ENCODE peak calls at places on chromosome 21, in nine cellular contexts. P is RPMI7951; B is WTC11; E is psoas muscle; W is aorta; F is nephron progenitor cell; O is CD4-positive, alpha-beta T cell; X is erythroblast; Z is skeletal muscle cell. G is an unnamed sample.

GRCh38 chr21:44024257-44024656 is 12.1 kb downstream of the TRAPPC10 start:
- DNase-seq in E (no peak), X (no peak), F (no peak), P (no peak), B (no peak), Z (no peak), W (no peak), O (no peak), G (no peak)

GRCh38 chr21:42453301-42454220 is 42.5 kb downstream of the RSPH1 start:
- DNase-seq in E (no peak), B (no peak), W (peak), O (no peak), P (no peak), F (peak), Z (no peak), X (no peak), G (no peak)

GRCh38 chr21:42010507-42011493 is 640 bp upstream of the ZBTB21 start:
- DNase-seq in O (no peak), F (peak), Z (no peak), B (peak), X (peak), W (peak), P (peak), E (peak), G (peak)

GRCh38 chr21:19510057-19510456 is 1106.5 kb upstream of the TMPRSS15 start:
- DNase-seq in Z (no peak), X (no peak), E (no peak), O (no peak), B (no peak), F (no peak), W (no peak), P (no peak), G (no peak)

GRCh38 chr21:38993561-38993960 is 187.8 kb downstream of the ETS2 start:
- DNase-seq in W (peak), B (no peak), P (peak), Z (peak), F (no peak), X (no peak), O (no peak), E (peak), G (no peak)

GRCh38 chr21:41321908-41322495 is 5.4 kb downstream of the FAM3B start:
- DNase-seq in X (no peak), P (no peak), Z (no peak), E (no peak), O (no peak), F (no peak), W (no peak), B (no peak), G (no peak)

GRCh38 chr21:26966978-26967913 is at the start of gene ADAMTS5:
- DNase-seq in E (peak), X (no peak), B (peak), P (peak), W (peak), Z (peak), O (no peak), F (peak), G (peak)

GRCh38 chr21:41247976-41248545 is 68.5 kb upstream of the FAM3B start:
- DNase-seq in P (no peak), E (no peak), B (no peak), X (no peak), W (peak), O (no peak), F (no peak), Z (no peak), G (no peak)

GRCh38 chr21:44448651-44449131 is 6.6 kb upstream of the LRRC3 start:
- DNase-seq in W (peak), F (peak), E (no peak), X (no peak), O (no peak), B (no peak), Z (no peak), P (no peak), G (peak)

GRCh38 chr21:15442743-15443142 is 287.0 kb upstream of the USP25 start:
- DNase-seq in X (no peak), O (no peak), W (no peak), E (no peak), B (no peak), F (peak), P (no peak), Z (no peak), G (no peak)

GRCh38 chr21:42653492-42654061 is at the start of gene PDE9A:
- DNase-seq in E (peak), W (peak), Z (no peak), P (no peak), F (peak), B (peak), X (no peak), O (peak), G (no peak)

GRCh38 chr21:43812139-43812821 is 22.9 kb downstream of the RRP1 start:
- DNase-seq in E (peak), X (no peak), Z (no peak), B (no peak), W (no peak), P (peak), O (no peak), F (no peak), G (no peak)

GRCh38 chr21:14600569-14601308 is 54.6 kb upstream of the SAMSN1 start:
- DNase-seq in Z (no peak), P (no peak), W (no peak), E (no peak), X (peak), O (no peak), F (no peak), B (no peak), G (no peak)

GRCh38 chr21:41717573-41718330 is 49.1 kb downstream of the RIPK4 start:
- DNase-seq in E (no peak), Z (no peak), O (no peak), X (no peak), P (no peak), F (no peak), B (no peak), W (peak), G (no peak)

GRCh38 chr21:39326607-39327307 is 13.3 kb upstream of the BRWD1 start:
- DNase-seq in X (no peak), F (no peak), P (no peak), W (no peak), B (no peak), Z (no peak), O (no peak), E (no peak), G (no peak)

GRCh38 chr21:45972353-45972715 is 9.2 kb upstream of the COL6A1 start:
- DNase-seq in E (peak), F (peak), Z (no peak), P (peak), X (no peak), W (no peak), O (no peak), B (peak), G (no peak)

GRCh38 chr21:38645282-38645681 is 147.0 kb upstream of the ERG start:
- DNase-seq in P (peak), F (no peak), B (no peak), X (no peak), E (no peak), O (no peak), W (no peak), Z (peak), G (no peak)

GRCh38 chr21:46517361-46517760 is 58.7 kb downstream of the DIP2A start:
- DNase-seq in P (peak), B (no peak), Z (no peak), X (no peak), F (no peak), O (no peak), E (peak), W (no peak), G (no peak)

GRCh38 chr21:19553930-19554615 is 1150.5 kb upstream of the TMPRSS15 start:
- DNase-seq in O (no peak), P (no peak), E (no peak), Z (no peak), F (no peak), X (no peak), B (no peak), W (no peak), G (no peak)

GRCh38 chr21:42145569-42146250 is 73.2 kb upstream of the ABCG1 start:
- DNase-seq in Z (no peak), E (no peak), P (peak), X (peak), O (peak), F (peak), B (peak), W (no peak), G (peak)

GRCh38 chr21:44052071-44052829 is 40.1 kb downstream of the TRAPPC10 start:
- DNase-seq in B (no peak), O (no peak), X (no peak), Z (no peak), P (no peak), F (no peak), W (no peak), E (no peak), G (no peak)

GRCh38 chr21:41641821-41642368 is 125.0 kb downstream of the RIPK4 start:
- DNase-seq in E (peak), O (no peak), W (peak), B (no peak), F (no peak), X (no peak), P (peak), Z (peak), G (peak)

GRCh38 chr21:33775100-33775828 is 133.0 kb downstream of the ITSN1 start:
- DNase-seq in B (no peak), P (no peak), F (no peak), Z (no peak), X (no peak), W (no peak), E (no peak), O (no peak), G (no peak)

GRCh38 chr21:38440746-38441145 is 57.5 kb downstream of the ERG start:
- DNase-seq in P (peak), X (no peak), O (no peak), Z (peak), F (no peak), E (no peak), B (no peak), W (no peak), G (no peak)

GRCh38 chr21:45302082-45303061 is 14.7 kb upstream of the POFUT2 start:
- DNase-seq in W (peak), X (no peak), P (no peak), B (no peak), E (peak), Z (peak), O (peak), F (no peak), G (peak)

GRCh38 chr21:34852438-34852837 is 183.6 kb downstream of the CLIC6 start:
- DNase-seq in B (no peak), W (no peak), X (no peak), O (no peak), Z (no peak), E (no peak), P (peak), F (no peak), G (no peak)

GRCh38 chr21:38777015-38777414 is 28.7 kb upstream of the ETS2 start:
- DNase-seq in E (no peak), P (no peak), O (no peak), Z (no peak), W (no peak), X (no peak), F (no peak), B (no peak), G (no peak)

GRCh38 chr21:27535188-27535587 is 568.3 kb upstream of the ADAMTS5 start:
- DNase-seq in Z (no peak), W (no peak), E (no peak), B (no peak), F (no peak), P (no peak), X (no peak), O (no peak), G (no peak)

GRCh38 chr21:46095814-46096595 is 1.9 kb upstream of the COL6A2 start:
- DNase-seq in P (no peak), X (no peak), Z (no peak), O (no peak), W (peak), F (no peak), B (no peak), E (no peak), G (no peak)

GRCh38 chr21:33961061-33961460 is 45.5 kb upstream of the ATP5PO start:
- DNase-seq in F (no peak), Z (no peak), W (no peak), O (no peak), E (no peak), B (no peak), P (no peak), X (no peak), G (no peak)

G was measured in Right ventricle myocardium inferior.